ENCODE peak calls at places on chromosomes 11 and 22, in eight cellular contexts. F is brain microvascular endothelial cell, M is mesenchymal stem cell, X is kidney epithelial cell, H is IMR-90, D is cardiac fibroblast, J is left ventricle myocardium inferior, S is endodermal cell. T is an unnamed sample.

GRCh38 chr11:109320595-109320994 is 101.4 kb upstream of the C11orf87 start:
- DNase-seq in D (peak; percentile 59), S (no peak), M (peak; percentile 78), F (peak; percentile 24), X (peak; percentile 14), H (peak; percentile 34), J (no peak), T (no peak)

GRCh38 chr11:8247312-8247711 is 16.4 kb downstream of the LMO1 start:
- DNase-seq in M (no peak), D (no peak), S (peak; percentile 76), F (no peak), J (no peak), H (no peak), X (no peak), T (no peak)

GRCh38 chr11:69650081-69650831 is 9.3 kb downstream of the CCND1 start:
- DNase-seq in H (no peak), X (no peak), F (no peak), M (no peak), J (no peak), D (no peak), S (peak; percentile 51), T (peak; percentile 5)

GRCh38 chr11:122309262-122309925 is 193.4 kb upstream of the BLID start:
- DNase-seq in H (no peak), S (peak; percentile 53), X (no peak), D (no peak), M (no peak), F (no peak), J (no peak), T (no peak)

GRCh38 chr22:22684605-22685561 is 40.5 kb downstream of the GGTLC2 start:
- DNase-seq in S (peak; percentile 86), J (no peak), H (peak; percentile 88), F (peak; percentile 34), D (peak; percentile 72), X (no peak), M (peak; percentile 55), T (no peak)

GRCh38 chr11:100593321-100593720 is 93.8 kb upstream of the ARHGAP42 start:
- DNase-seq in F (no peak), M (peak; percentile 69), H (peak; percentile 86), X (no peak), S (no peak), J (no peak), D (no peak), T (no peak)

GRCh38 chr11:93225642-93226041 is 27.9 kb upstream of the SLC36A4 start:
- DNase-seq in X (no peak), H (peak; percentile 16), J (no peak), D (peak; percentile 44), F (no peak), M (peak; percentile 24), S (no peak), T (no peak)

GRCh38 chr11:62423012-62423411 is 4.2 kb downstream of the SCGB1A1 start:
- DNase-seq in D (no peak), X (no peak), J (no peak), F (no peak), S (peak; percentile 26), H (no peak), M (no peak), T (peak; percentile 20)

GRCh38 chr22:23180893-23181762 is 819 bp downstream of the BCR start:
- DNase-seq in H (no peak), M (no peak), D (no peak), X (no peak), J (peak; percentile 22), S (peak; percentile 71), F (no peak), T (no peak)

GRCh38 chr11:125743681-125744080 is 2.4 kb upstream of the PATE1 start:
- DNase-seq in J (no peak), F (no peak), M (no peak), D (no peak), S (no peak), X (no peak), H (no peak), T (no peak)

GRCh38 chr11:107496011-107496410 is 38.4 kb upstream of the CWF19L2 start:
- DNase-seq in D (peak; percentile 95), X (peak; percentile 35), J (no peak), M (peak; percentile 18), H (peak; percentile 61), S (no peak), F (peak; percentile 16), T (no peak)

GRCh38 chr22:36546932-36547331 is 18.0 kb upstream of the EIF3D start:
- DNase-seq in M (peak; percentile 91), D (peak; percentile 35), X (peak; percentile 85), J (no peak), S (no peak), H (peak; percentile 92), F (peak; percentile 76), T (no peak)

GRCh38 chr11:40170076-40170475 is 1289.4 kb downstream of the LRRC4C start:
- DNase-seq in M (no peak), F (no peak), S (no peak), J (no peak), H (no peak), X (peak; percentile 38), D (no peak), T (no peak)

GRCh38 chr22:42358643-42359558 is 73.3 kb downstream of the NFAM1 start:
- DNase-seq in D (no peak), F (no peak), J (no peak), S (no peak), M (no peak), X (no peak), H (no peak), T (no peak)

GRCh38 chr22:37811867-37812266 is 4.1 kb downstream of the GCAT start:
- DNase-seq in J (no peak), H (no peak), M (no peak), S (no peak), F (no peak), X (no peak), D (no peak), T (no peak)

GRCh38 chr22:31278643-31279326 is 13.5 kb downstream of the PIK3IP1 start:
- DNase-seq in M (no peak), F (no peak), D (no peak), H (no peak), J (no peak), S (no peak), X (no peak), T (no peak)

GRCh38 chr11:101128571-101129202 is 926 bp downstream of the PGR start:
- DNase-seq in D (no peak), H (no peak), X (no peak), S (no peak), J (no peak), F (no peak), M (peak; percentile 4), T (peak; percentile 52)

DNA sequence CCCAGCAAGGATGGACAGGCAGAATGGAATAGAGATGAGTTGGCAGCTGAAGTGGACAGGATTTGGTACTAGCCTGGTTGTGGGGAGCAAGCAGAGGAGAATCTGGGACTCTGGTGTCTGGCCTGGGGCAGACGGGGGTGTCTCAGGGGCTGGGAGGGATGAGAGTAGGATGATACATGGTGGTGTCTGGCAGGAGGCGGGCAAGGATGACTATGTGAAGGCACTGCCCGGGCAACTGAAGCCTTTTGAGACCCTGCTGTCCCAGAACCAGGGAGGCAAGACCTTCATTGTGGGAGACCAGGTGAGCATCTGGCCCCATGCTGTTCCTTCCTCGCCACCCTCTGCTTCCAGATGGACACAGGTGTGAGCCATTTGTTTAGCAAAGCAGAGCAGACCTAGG is 2.3 kb downstream of the GSTP1 start:
- DNase-seq in S (no peak), H (no peak), M (no peak), D (no peak), F (no peak), X (no peak), J (no peak), T (no peak)
- H3K4me3 ChIP-seq in S (peak overlapping the region; percentile 92), H (no peak overlapping the region), M (no peak overlapping the region), D (no peak overlapping the region), F (no peak overlapping the region), X (no peak overlapping the region), J (no peak overlapping the region), T (no peak overlapping the region)

GRCh38 chr11:95647805-95648379 is 141.7 kb downstream of the FAM76B start:
- DNase-seq in M (peak; percentile 10), X (no peak), F (no peak), S (no peak), H (no peak), J (no peak), D (no peak), T (no peak)
- H3K4me3 ChIP-seq in M (peak overlapping the region; percentile 20), X (no peak overlapping the region), F (no peak overlapping the region), S (no peak overlapping the region), H (peak overlapping the region; percentile 18), J (no peak overlapping the region), D (no peak overlapping the region), T (no peak overlapping the region)

GRCh38 chr11:77411238-77411637 is 62.7 kb downstream of the PAK1 start:
- DNase-seq in J (peak; percentile 19), S (peak; percentile 74), X (no peak), D (peak; percentile 26), M (peak; percentile 42), H (peak; percentile 30), F (peak; percentile 11), T (peak; percentile 52)

GRCh38 chr11:77411717-77412441 is 62.0 kb downstream of the PAK1 start:
- DNase-seq in D (peak; percentile 88), J (peak; percentile 81), X (peak; percentile 47), M (peak; percentile 89), H (peak; percentile 82), F (peak; percentile 84), S (peak; percentile 95), T (peak; percentile 82)

GRCh38 chr11:77413850-77414249 is 60.0 kb downstream of the PAK1 start:
- DNase-seq in X (no peak), J (no peak), M (no peak), H (no peak), S (no peak), F (no peak), D (no peak), T (no peak)

GRCh38 chr11:77410076-77410827 is 63.6 kb downstream of the PAK1 start:
- DNase-seq in S (no peak), F (no peak), D (no peak), H (no peak), M (no peak), X (no peak), J (no peak), T (no peak)

GRCh38 chr11:77412814-77413213 is 61.1 kb downstream of the PAK1 start:
- DNase-seq in X (no peak), H (no peak), F (no peak), D (no peak), J (no peak), S (no peak), M (no peak), T (no peak)
- H3K4me3 ChIP-seq in X (no peak overlapping the region), H (no peak overlapping the region), F (no peak overlapping the region), D (no peak overlapping the region), J (no peak overlapping the region), S (no peak overlapping the region), M (no peak overlapping the region), T (no peak overlapping the region)

GRCh38 chr11:11968511-11969280 is 39.7 kb downstream of the DKK3 start:
- DNase-seq in H (peak; percentile 44), M (no peak), S (peak; percentile 42), D (no peak), F (no peak), J (peak; percentile 14), X (no peak), T (peak; percentile 51)

GRCh38 chr11:11970556-11970955 is 37.9 kb downstream of the DKK3 start:
- DNase-seq in F (no peak), H (no peak), J (no peak), M (no peak), D (no peak), X (no peak), S (peak; percentile 40), T (peak; percentile 33)

GRCh38 chr11:11972148-11972547 is 36.3 kb downstream of the DKK3 start:
- DNase-seq in S (peak; percentile 36), F (no peak), X (no peak), H (no peak), D (no peak), M (no peak), J (peak; percentile 12), T (no peak)

GRCh38 chr11:11967669-11968510 is 40.5 kb downstream of the DKK3 start:
- DNase-seq in H (no peak), D (no peak), X (no peak), J (peak; percentile 11), M (no peak), S (peak; percentile 41), F (no peak), T (no peak)

GRCh38 chr11:11969380-11970215 is 38.8 kb downstream of the DKK3 start:
- DNase-seq in M (no peak), X (no peak), F (no peak), S (no peak), D (no peak), J (peak; percentile 46), H (no peak), T (peak; percentile 53)
- H3K4me3 ChIP-seq in M (no peak overlapping the region), X (no peak overlapping the region), F (no peak overlapping the region), S (no peak overlapping the region), D (no peak overlapping the region), J (no peak overlapping the region), H (no peak overlapping the region), T (no peak overlapping the region)